ENCODE peak calls at places on chromosomes 11 and 22, in six cellular contexts. V is HFFc6, G is ascending aorta, I is adrenal gland, D is AG04450, M is neural crest cell. N is an unnamed sample.
A peak's percentile ranks its signal among the peaks of the same experiment; 100 is the strongest.

GRCh38 chr11:46381046-46381835 is at the start of gene MDK:
- DNase-seq in V (no peak), D (no peak), M (peak; percentile 56), G (no peak), I (peak; percentile 40), N (peak; percentile 67)

GRCh38 chr11:57777969-57778317 is 16.3 kb downstream of the CTNND1 start:
- DNase-seq in D (no peak), V (no peak), M (no peak), G (no peak), I (no peak), N (no peak)

GRCh38 chr22:35335468-35335867 is 35.8 kb downstream of the TOM1 start:
- DNase-seq in D (no peak), M (no peak), I (no peak), G (no peak), V (no peak), N (no peak)

GRCh38 chr22:39800790-39801540 is 92.6 kb downstream of the ENTHD1 start:
- DNase-seq in V (no peak), D (no peak), M (no peak), I (no peak), G (no peak), N (no peak)

GRCh38 chr22:24875862-24876506 is 70.0 kb downstream of the SGSM1 start:
- DNase-seq in I (no peak), V (no peak), M (peak; percentile 52), D (no peak), G (no peak), N (peak; percentile 47)

GRCh38 chr11:2383823-2384722 is 7.0 kb downstream of the CD81 start:
- DNase-seq in M (no peak), I (no peak), V (no peak), G (no peak), D (no peak), N (no peak)

GRCh38 chr22:44357962-44358553 is 45.3 kb upstream of the SHISAL1 start:
- DNase-seq in G (no peak), V (no peak), M (no peak), I (no peak), D (no peak), N (no peak)

GRCh38 chr22:45878051-45878764 is 98.8 kb downstream of the WNT7B start:
- DNase-seq in V (no peak), I (no peak), M (no peak), G (no peak), D (no peak), N (peak; percentile 18)

GRCh38 chr11:1531961-1532586 is 40.0 kb downstream of the DUSP8 start:
- DNase-seq in D (no peak), M (no peak), V (no peak), I (peak; percentile 66), G (no peak), N (no peak)

GRCh38 chr22:41240377-41241132 is at the start of gene CHADL:
- DNase-seq in M (peak; percentile 56), I (no peak), G (no peak), V (no peak), D (no peak), N (no peak)

GRCh38 chr22:43849731-43850130 is 12.6 kb downstream of the SULT4A1 start:
- DNase-seq in G (peak; percentile 2), M (no peak), I (no peak), V (no peak), D (no peak), N (no peak)

GRCh38 chr22:42673898-42674390 is 24.8 kb upstream of the CYB5R3 start:
- DNase-seq in M (no peak), V (no peak), I (no peak), D (no peak), G (no peak), N (no peak)

GRCh38 chr11:11297578-11297977 is 55.5 kb downstream of the CSNK2A3 start:
- DNase-seq in D (peak; percentile 11), V (no peak), M (no peak), G (no peak), I (no peak), N (no peak)

GRCh38 chr22:25509391-25509791 is 55.1 kb upstream of the GRK3 start:
- DNase-seq in D (no peak), V (no peak), G (no peak), I (no peak), M (no peak), N (no peak)

GRCh38 chr11:119493712-119494111 is 70.7 kb upstream of the THY1 start:
- DNase-seq in I (peak; percentile 47), G (no peak), D (no peak), M (no peak), V (no peak), N (peak; percentile 61)

GRCh38 chr11:72307439-72307838 is 63.5 kb upstream of the PHOX2A start:
- DNase-seq in I (no peak), V (no peak), D (no peak), G (no peak), M (no peak), N (no peak)

GRCh38 chr22:28904211-28904808 is 20.9 kb downstream of the ZNRF3 start:
- DNase-seq in I (no peak), M (no peak), G (no peak), D (no peak), V (peak; percentile 32), N (no peak)

GRCh38 chr22:25076281-25076680 is 123.4 kb upstream of the CRYBB3 start:
- DNase-seq in G (no peak), M (no peak), I (no peak), V (no peak), D (no peak), N (no peak)

GRCh38 chr11:15190611-15191010 is 75.9 kb downstream of the INSC start:
- DNase-seq in I (no peak), M (no peak), G (no peak), D (no peak), V (no peak), N (no peak)

GRCh38 chr11:72703281-72704008 is 29.2 kb upstream of the PDE2A start:
- DNase-seq in D (no peak), V (peak; percentile 62), G (no peak), I (no peak), M (no peak), N (peak; percentile 49)

GRCh38 chr11:6655020-6655789 is 404 bp downstream of the DCHS1 start:
- DNase-seq in G (no peak), M (no peak), I (no peak), D (no peak), V (no peak), N (no peak)

GRCh38 chr22:39289445-39290247 is 29.8 kb downstream of the RPL3 start:
- DNase-seq in V (no peak), M (no peak), I (no peak), G (no peak), D (no peak), N (no peak)

GRCh38 chr11:128391809-128392208 is 195.5 kb downstream of the ETS1 start:
- DNase-seq in I (no peak), M (no peak), D (no peak), G (no peak), V (no peak), N (no peak)
- TF ChIP-seq CTCF in I (no peak), M (no peak), D (no peak), G (no peak), V (no peak), N (no peak)

DNA sequence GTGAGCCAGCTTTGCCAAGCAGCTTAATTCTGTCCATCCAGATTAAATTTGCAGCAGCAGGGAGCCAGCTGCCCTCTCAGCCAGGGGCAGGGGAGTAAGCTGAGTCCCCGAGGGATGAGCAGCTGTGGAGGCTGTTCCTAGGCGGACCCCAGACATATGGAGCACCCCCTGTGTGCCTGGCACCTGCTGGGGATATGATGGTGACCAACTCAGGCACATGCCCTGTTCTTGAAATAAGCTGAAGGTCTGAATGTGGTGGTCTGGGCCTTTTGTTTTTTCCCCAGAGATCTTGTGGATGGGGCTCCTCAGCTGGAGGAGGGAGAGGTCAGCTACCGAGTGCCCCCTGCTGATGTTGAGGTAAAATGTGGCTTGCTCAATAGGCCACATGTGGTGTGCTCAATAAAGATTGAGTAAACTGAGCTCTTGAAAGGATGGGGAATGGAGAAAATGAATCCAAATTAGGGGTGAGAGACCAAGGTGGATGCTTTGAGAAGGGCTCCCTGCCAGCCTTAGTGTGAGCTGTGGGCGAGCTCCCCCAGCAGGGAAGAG is 103.3 kb upstream of the NNMT start:
- DNase-seq in V (no peak), D (no peak), I (no peak), M (no peak), G (no peak), N (no peak)
- TF ChIP-seq CTCF in V (peak; percentile 31), D (no peak), I (no peak), M (no peak), G (no peak), N (no peak)

GRCh38 chr22:37284126-37284806 is 2.0 kb downstream of the CYTH4 start:
- DNase-seq in D (no peak), I (no peak), V (no peak), G (no peak), M (no peak), N (no peak)

GRCh38 chr22:37284807-37285355 is 2.6 kb downstream of the CYTH4 start:
- DNase-seq in M (no peak), I (no peak), G (peak; percentile 48), V (no peak), D (no peak), N (no peak)

GRCh38 chr22:37282385-37282677 is at the start of gene CYTH4:
- DNase-seq in G (peak; percentile 58), I (no peak), V (no peak), D (no peak), M (no peak), N (no peak)

GRCh38 chr22:37281646-37282384 is 493 bp upstream of the CYTH4 start:
- DNase-seq in V (no peak), G (no peak), I (no peak), M (no peak), D (no peak), N (no peak)

GRCh38 chr22:37283393-37283937 is 1.2 kb downstream of the CYTH4 start:
- DNase-seq in I (no peak), V (no peak), D (no peak), M (no peak), G (no peak), N (no peak)
- TF ChIP-seq CTCF in I (no peak), V (peak; percentile 57), D (peak; percentile 50), M (no peak), G (no peak), N (no peak)

DNA sequence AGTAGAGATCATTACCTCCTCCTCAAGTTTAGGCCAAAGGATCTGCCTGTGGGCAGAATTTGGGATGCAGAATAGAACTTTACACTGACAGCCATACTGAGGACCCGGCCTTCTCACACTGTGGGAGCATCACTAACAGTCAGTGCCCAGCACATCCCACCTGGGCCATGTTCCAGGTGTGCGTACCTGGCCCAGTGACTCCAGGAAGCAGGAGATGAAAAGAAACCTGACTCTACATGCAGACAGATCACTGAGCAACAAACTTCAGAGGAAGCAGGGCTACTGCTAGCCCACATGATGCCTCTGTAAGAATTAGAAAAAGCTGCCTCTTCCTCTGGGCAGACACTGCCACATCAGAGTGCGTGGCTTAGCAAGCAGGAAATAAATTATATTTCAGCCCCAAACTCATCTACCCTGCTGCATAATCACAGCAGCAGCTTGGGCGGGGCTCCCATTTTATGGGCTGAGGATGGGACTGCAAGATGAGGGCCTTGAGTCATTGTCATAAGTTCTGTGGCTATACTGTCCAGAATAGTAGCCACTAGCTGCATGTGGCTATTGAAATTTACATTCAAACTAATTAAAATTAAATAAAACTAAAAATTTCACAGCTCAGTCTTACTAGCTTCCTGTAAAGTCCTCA is 6.0 kb upstream of the LMO2 start:
- DNase-seq in G (no peak), V (no peak), D (no peak), M (no peak), I (no peak), N (no peak)
- TF ChIP-seq CTCF in G (no peak), V (no peak), D (no peak), M (no peak), I (no peak), N (no peak)

N was measured in mesothelial cell of epicardium.